ENCODE peak calls at places on chromosomes 6 and 20, in six cellular contexts. I is Peyer's patch, Y is body of pancreas, U is esophagus squamous epithelium, T is IMR-90, W is transverse colon. S is an unnamed sample.

GRCh38 chr6:37279366-37280134 is 21.6 kb upstream of the TMEM217 start:
- DNase-seq in I (no peak), Y (no peak), U (no peak), T (peak), W (no peak), S (no peak)

GRCh38 chr20:38369387-38369786 is 23.1 kb downstream of the LBP start:
- DNase-seq in I (no peak), Y (no peak), U (no peak), T (no peak), W (no peak), S (no peak)

GRCh38 chr20:42097741-42098140 is 479.6 kb upstream of the CHD6 start:
- DNase-seq in I (no peak), Y (no peak), U (no peak), T (no peak), W (no peak), S (no peak)

GRCh38 chr6:56370591-56371198 is 123.3 kb upstream of the COL21A1 start:
- DNase-seq in I (peak), Y (peak), U (no peak), T (peak), W (peak), S (peak)

GRCh38 chr6:111354751-111355150 is 128.3 kb downstream of the REV3L start:
- DNase-seq in I (no peak), Y (no peak), U (no peak), T (no peak), W (no peak), S (no peak)

GRCh38 chr6:11828185-11828897 is 49.7 kb upstream of the ADTRP start:
- DNase-seq in I (no peak), Y (no peak), U (no peak), T (peak), W (no peak), S (no peak)

GRCh38 chr6:21138359-21139094 is 455.0 kb upstream of the SOX4 start:
- DNase-seq in I (no peak), Y (no peak), U (no peak), T (no peak), W (no peak), S (no peak)

GRCh38 chr6:78533426-78533825 is 333.9 kb upstream of the IRAK1BP1 start:
- DNase-seq in I (no peak), Y (no peak), U (no peak), T (peak), W (no peak), S (no peak)

GRCh38 chr6:13709698-13710551 is 1.7 kb downstream of the RANBP9 start:
- DNase-seq in I (no peak), Y (no peak), U (no peak), T (peak), W (no peak), S (no peak)

GRCh38 chr6:30491963-30492616 is 2.8 kb downstream of the HLA-E start:
- DNase-seq in I (no peak), Y (no peak), U (no peak), T (no peak), W (no peak), S (no peak)

GRCh38 chr6:72760130-72760793 is 138.4 kb downstream of the KCNQ5 start:
- DNase-seq in I (no peak), Y (peak), U (no peak), T (peak), W (no peak), S (no peak)

GRCh38 chr6:148179786-148180185 is 162.9 kb upstream of the SASH1 start:
- DNase-seq in I (no peak), Y (peak), U (no peak), T (peak), W (no peak), S (no peak)

GRCh38 chr6:72933216-72933615 is 292.1 kb downstream of the KHDC1L start:
- DNase-seq in I (no peak), Y (no peak), U (no peak), T (no peak), W (no peak), S (no peak)

GRCh38 chr20:15643713-15644112 is 929.5 kb downstream of the KIF16B start:
- DNase-seq in I (no peak), Y (no peak), U (no peak), T (peak), W (no peak), S (no peak)

GRCh38 chr6:115360602-115361325 is 699.9 kb downstream of the FRK start:
- DNase-seq in I (no peak), Y (peak), U (no peak), T (no peak), W (no peak), S (no peak)

GRCh38 chr6:117829594-117830319 is 77.3 kb upstream of the SLC35F1 start:
- DNase-seq in I (no peak), Y (peak), U (no peak), T (peak), W (no peak), S (no peak)

GRCh38 chr6:83815631-83816030 is 37.5 kb upstream of the RIPPLY2 start:
- DNase-seq in I (no peak), Y (no peak), U (no peak), T (no peak), W (no peak), S (no peak)

GRCh38 chr20:24781061-24781980 is 167.7 kb upstream of the CST7 start:
- DNase-seq in I (no peak), Y (peak), U (no peak), T (peak), W (no peak), S (no peak)

GRCh38 chr6:14129572-14129971 is 12.0 kb downstream of the CD83 start:
- DNase-seq in I (peak), Y (peak), U (no peak), T (peak), W (peak), S (no peak)

GRCh38 chr6:11766589-11767450 is 11.8 kb downstream of the ADTRP start:
- DNase-seq in I (no peak), Y (no peak), U (no peak), T (peak), W (no peak), S (no peak)

GRCh38 chr6:114281496-114281895 is 61.3 kb downstream of the HS3ST5 start:
- DNase-seq in I (no peak), Y (no peak), U (no peak), T (no peak), W (no peak), S (no peak)

GRCh38 chr20:46607849-46608497 is 43.3 kb downstream of the SLC13A3 start:
- DNase-seq in I (no peak), Y (no peak), U (no peak), T (no peak), W (no peak), S (no peak)

GRCh38 chr6:118335325-118335724 is 212.8 kb upstream of the PLN start:
- DNase-seq in I (no peak), Y (no peak), U (no peak), T (no peak), W (no peak), S (no peak)

GRCh38 chr6:11096109-11096508 is 2.5 kb downstream of the SMIM13 start:
- DNase-seq in I (no peak), Y (peak), U (no peak), T (peak), W (peak), S (no peak)

GRCh38 chr6:108966855-108967755 is 118.9 kb downstream of the ARMC2 start:
- DNase-seq in I (no peak), Y (no peak), U (no peak), T (peak), W (no peak), S (peak)

GRCh38 chr6:93644611-93645010 is 225.3 kb upstream of the EPHA7 start:
- DNase-seq in I (no peak), Y (no peak), U (no peak), T (no peak), W (peak), S (no peak)

GRCh38 chr20:53847118-53847842 is 223.1 kb downstream of the BCAS1 start:
- DNase-seq in I (no peak), Y (no peak), U (no peak), T (no peak), W (no peak), S (no peak)

GRCh38 chr6:102417368-102417767 is 1023.9 kb downstream of the GRIK2 start:
- DNase-seq in I (no peak), Y (no peak), U (no peak), T (no peak), W (no peak), S (no peak)

GRCh38 chr6:45881705-45882435 is 133.8 kb downstream of the CLIC5 start:
- DNase-seq in I (no peak), Y (no peak), U (no peak), T (no peak), W (no peak), S (no peak)

GRCh38 chr20:25459916-25460590 is 52.6 kb downstream of the GINS1 start:
- DNase-seq in I (no peak), Y (no peak), U (no peak), T (no peak), W (no peak), S (no peak)

GRCh38 chr20:22526512-22527012 is 57.8 kb downstream of the FOXA2 start:
- DNase-seq in I (no peak), Y (no peak), U (no peak), T (no peak), W (no peak), S (no peak)

GRCh38 chr6:113873043-113873667 is 16.0 kb downstream of the MARCKS start:
- DNase-seq in I (peak), Y (peak), U (peak), T (no peak), W (peak), S (no peak)

GRCh38 chr6:36797055-36797454 is 42.2 kb downstream of the CPNE5 start:
- DNase-seq in I (no peak), Y (no peak), U (no peak), T (no peak), W (no peak), S (no peak)

GRCh38 chr20:40689100-40689942 is at the start of gene MAFB:
- DNase-seq in I (peak), Y (peak), U (peak), T (peak), W (peak), S (peak)

GRCh38 chr6:43393597-43393996 is 24.1 kb upstream of the ZNF318 start:
- DNase-seq in I (no peak), Y (no peak), U (no peak), T (no peak), W (no peak), S (no peak)

DNA sequence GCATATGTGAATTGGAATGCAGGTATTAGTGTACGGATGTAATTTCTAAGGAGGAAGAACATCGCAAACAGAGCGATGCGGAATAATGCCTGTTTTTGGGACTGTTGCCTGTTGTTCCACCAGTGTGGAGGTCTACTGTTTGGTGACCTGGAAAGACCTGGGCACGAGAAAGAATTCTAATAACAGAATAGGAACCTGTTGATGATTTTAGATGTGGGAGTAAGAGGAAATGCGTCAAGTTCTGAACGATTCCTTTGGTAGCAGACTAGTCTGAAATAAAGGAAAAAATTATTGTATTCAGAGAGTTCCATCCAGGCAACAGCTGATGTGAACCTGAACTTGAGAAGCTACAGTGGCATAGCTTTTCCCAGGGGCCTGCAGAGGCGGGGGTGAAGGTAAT is 192.1 kb downstream of the DTNBP1 start:
- DNase-seq in I (no peak), Y (no peak), U (no peak), T (no peak), W (no peak), S (no peak)
- TF ChIP-seq POLR2A in I (no peak), Y (no peak), U (no peak), T (no peak), W (no peak), S (no peak)

GRCh38 chr20:10674684-10675455 is 1.1 kb upstream of the JAG1 start:
- DNase-seq in I (peak), Y (peak), U (no peak), T (peak), W (peak), S (peak)
- H3K4me3 ChIP-seq in I (peak), Y (peak), U (peak), T (peak), W (peak), S (peak)

DNA sequence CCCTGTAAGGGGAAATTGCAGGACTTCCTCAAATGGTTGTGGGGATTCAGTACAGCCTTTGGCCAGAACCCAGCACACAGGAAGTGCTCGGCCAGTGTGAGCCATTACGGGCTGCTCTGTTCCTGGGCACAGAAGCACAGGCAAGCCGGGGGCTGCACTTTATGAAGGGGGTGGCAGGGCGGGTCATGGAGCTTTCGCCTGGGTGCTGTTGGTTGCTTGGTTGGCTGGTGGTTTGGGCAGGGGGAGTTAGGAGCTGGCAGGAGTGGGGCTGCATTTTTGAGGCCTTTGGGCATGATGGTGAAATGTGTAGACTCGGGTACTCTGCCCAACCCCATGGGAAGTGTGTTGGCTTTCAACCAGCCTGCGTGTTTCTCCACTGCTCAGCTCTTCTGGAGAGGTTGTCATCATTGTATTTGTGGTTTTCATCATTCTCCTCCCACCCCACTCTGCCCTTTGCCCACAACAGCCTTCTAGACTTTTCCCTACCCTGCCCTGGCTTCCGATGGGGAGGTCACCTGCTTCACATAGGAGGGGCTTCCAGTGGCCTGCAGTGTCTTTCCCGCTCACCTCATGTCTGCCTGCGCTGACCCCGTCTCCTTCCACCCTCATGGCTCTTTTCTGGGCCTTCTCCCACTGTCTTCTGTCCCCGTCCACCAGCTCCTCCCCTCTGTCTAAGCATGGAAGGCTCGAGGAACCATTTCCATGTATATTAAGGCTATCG is 16.1 kb upstream of the RBM38 start:
- DNase-seq in I (no peak), Y (no peak), U (no peak), T (no peak), W (peak), S (no peak)
- TF ChIP-seq POLR2A in I (no peak), Y (no peak), U (no peak), T (no peak), W (no peak), S (no peak)

DNA sequence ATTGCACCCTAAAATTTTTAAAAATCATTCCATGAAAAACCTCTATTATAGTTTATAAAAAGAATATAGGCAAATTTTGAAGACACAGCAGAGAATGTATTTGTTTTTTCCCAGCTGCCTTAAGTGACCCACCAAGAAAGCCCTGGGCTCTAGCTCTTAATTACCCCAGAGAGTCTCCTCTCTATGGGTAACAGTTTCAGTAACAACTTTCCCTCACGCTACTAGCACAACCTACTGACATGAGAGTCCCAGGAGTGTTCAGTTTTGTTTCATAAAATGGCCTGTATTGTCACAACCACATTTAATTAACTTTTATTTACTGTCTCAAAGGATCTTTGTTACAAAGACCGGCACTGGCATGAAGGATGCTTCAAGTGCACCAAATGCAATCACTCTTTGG is 41.5 kb downstream of the FHL5 start:
- DNase-seq in I (no peak), Y (no peak), U (no peak), T (no peak), W (no peak), S (no peak)
- H3K4me3 ChIP-seq in I (no peak), Y (no peak), U (no peak), T (no peak), W (no peak), S (no peak)

GRCh38 chr6:2896741-2897140 is 6.4 kb downstream of the SERPINB9 start:
- DNase-seq in I (no peak), Y (no peak), U (no peak), T (no peak), W (no peak), S (no peak)

GRCh38 chr6:2890981-2891767 is 11.9 kb downstream of the SERPINB9 start:
- DNase-seq in I (no peak), Y (no peak), U (no peak), T (no peak), W (peak), S (no peak)

GRCh38 chr6:2893276-2893675 is 9.8 kb downstream of the SERPINB9 start:
- DNase-seq in I (no peak), Y (no peak), U (no peak), T (no peak), W (no peak), S (no peak)

GRCh38 chr6:2895072-2895471 is 8.0 kb downstream of the SERPINB9 start:
- DNase-seq in I (no peak), Y (no peak), U (no peak), T (no peak), W (no peak), S (no peak)

DNA sequence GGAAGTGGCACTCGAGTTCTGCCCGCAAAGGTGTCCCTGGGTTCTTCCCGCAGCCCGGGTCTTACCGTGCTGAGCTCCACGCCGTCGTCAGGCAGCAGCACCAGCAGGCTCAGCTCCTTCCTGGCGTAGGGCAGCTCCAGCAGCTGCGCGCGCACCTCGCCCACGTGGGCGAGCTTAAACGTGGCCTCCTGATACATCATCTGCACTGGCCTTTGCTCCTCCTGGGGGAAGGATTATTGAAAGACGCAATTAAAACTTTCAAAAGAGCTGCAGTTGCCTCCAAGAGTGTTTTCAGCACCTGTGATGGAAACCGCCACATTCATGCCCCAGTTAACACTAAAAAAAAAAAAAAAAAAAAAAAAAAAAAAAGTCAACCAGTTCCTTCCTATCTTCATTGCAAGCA is 11.3 kb downstream of the SERPINB9 start:
- DNase-seq in I (peak), Y (no peak), U (no peak), T (no peak), W (peak), S (no peak)
- TF ChIP-seq POLR2A in I (no peak), Y (no peak), U (peak), T (no peak), W (peak), S (no peak)